ENCODE peak calls at places on chromosomes 1 and 21, in ten cellular contexts. Q, N, F, V, T, M, C, H, D and P are unnamed samples.
A peak's percentile ranks its signal among the peaks of the same experiment; 100 is the strongest.

GRCh38 chr1:212670301-212670700 is 29.3 kb downstream of the BATF3 start:
- DNase-seq in V (no peak), N (no peak), T (no peak), F (no peak), M (no peak), D (no peak), H (no peak), Q (no peak), C (no peak), P (no peak)

GRCh38 chr1:15382601-15383518 is 26.8 kb upstream of the EFHD2 start:
- DNase-seq in H (no peak), T (no peak), M (no peak), N (no peak), D (no peak), Q (no peak), C (no peak), F (no peak), V (no peak), P (no peak)

GRCh38 chr21:42570362-42570761 is 56.7 kb downstream of the SLC37A1 start:
- DNase-seq in M (no peak), H (peak; percentile 39), V (no peak), D (peak; percentile 20), C (peak; percentile 5), F (peak; percentile 11), Q (no peak), T (no peak), N (peak; percentile 0), P (peak; percentile 3)

GRCh38 chr1:156126043-156126700 is 11.7 kb downstream of the LMNA start:
- DNase-seq in C (peak; percentile 96), M (peak; percentile 42), F (peak; percentile 97), D (peak; percentile 88), T (peak; percentile 89), Q (peak; percentile 96), H (peak; percentile 87), N (peak; percentile 82), V (no peak), P (peak; percentile 74)

GRCh38 chr1:91844862-91845528 is 41.0 kb downstream of the TGFBR3 start:
- DNase-seq in F (peak; percentile 65), D (peak; percentile 28), T (peak; percentile 72), M (no peak), Q (peak; percentile 94), N (no peak), V (no peak), C (peak; percentile 87), H (no peak), P (peak; percentile 18)

GRCh38 chr1:12049625-12050024 is 13.5 kb upstream of the TNFRSF8 start:
- DNase-seq in N (no peak), F (no peak), V (no peak), Q (no peak), T (no peak), D (no peak), C (no peak), H (no peak), M (no peak), P (no peak)

GRCh38 chr1:230264342-230264741 is 161.8 kb downstream of the PGBD5 start:
- DNase-seq in F (no peak), T (no peak), M (no peak), Q (no peak), H (no peak), C (peak; percentile 2), D (no peak), V (no peak), N (no peak), P (peak; percentile 4)

GRCh38 chr1:59738152-59738551 is 76.6 kb upstream of the HOOK1 start:
- DNase-seq in C (no peak), Q (peak; percentile 93), F (no peak), D (no peak), T (no peak), H (no peak), M (no peak), V (no peak), N (no peak), P (peak; percentile 24)

GRCh38 chr1:113811353-113811887 is 856 bp downstream of the RSBN1 start:
- DNase-seq in D (peak; percentile 23), T (peak; percentile 28), M (peak; percentile 18), C (no peak), H (peak; percentile 62), F (no peak), Q (peak; percentile 22), V (peak; percentile 9), N (peak; percentile 62), P (peak; percentile 71)

GRCh38 chr1:113809651-113810602 is 2.3 kb downstream of the RSBN1 start:
- DNase-seq in F (no peak), D (no peak), V (no peak), M (no peak), T (peak; percentile 21), Q (peak; percentile 50), H (no peak), C (no peak), N (peak; percentile 54), P (peak; percentile 25)

GRCh38 chr1:113811888-113812660 is at the start of gene RSBN1:
- DNase-seq in F (peak; percentile 99), C (peak; percentile 99), H (peak; percentile 98), N (peak; percentile 99), M (peak; percentile 94), V (peak; percentile 75), D (peak; percentile 100), T (peak; percentile 99), Q (peak; percentile 99), P (peak; percentile 99)

GRCh38 chr1:113812661-113813135 is 422 bp upstream of the RSBN1 start:
- DNase-seq in D (no peak), Q (no peak), F (no peak), C (peak; percentile 27), V (no peak), N (no peak), M (no peak), H (no peak), T (peak; percentile 20), P (no peak)

DNA sequence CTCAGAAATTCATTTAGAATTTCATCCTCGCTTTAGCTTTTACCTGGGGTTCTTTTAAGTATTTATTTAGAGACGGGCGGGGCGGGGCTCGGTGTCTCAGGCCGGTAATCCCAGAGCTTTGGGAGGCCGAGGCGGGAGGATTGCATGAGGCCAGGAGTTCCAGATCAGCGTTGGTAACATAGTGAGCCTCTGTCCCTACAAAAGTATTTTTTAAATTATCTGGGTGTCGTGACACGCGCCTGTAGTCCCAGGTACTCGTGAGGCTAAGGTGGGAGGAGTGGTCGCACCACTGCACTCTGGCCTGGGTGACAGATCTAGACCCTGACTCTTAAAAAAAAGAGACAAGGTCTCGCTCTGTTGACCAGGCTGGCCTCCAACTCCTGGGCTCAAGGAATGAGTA is 942 bp upstream of the RSBN1 start:
- DNase-seq in M (no peak), F (no peak), N (no peak), H (no peak), D (no peak), T (peak; percentile 17), Q (no peak), C (peak; percentile 31), V (no peak), P (no peak)
- TF ChIP-seq POLR2A in M (no peak), F (no peak), N (no peak), H (no peak), D (no peak), T (no peak), Q (no peak), C (no peak), V (no peak), P (no peak)

GRCh38 chr1:89566761-89567174 is 42.1 kb downstream of the LRRC8B start:
- DNase-seq in M (no peak), D (peak; percentile 68), H (no peak), Q (peak; percentile 13), F (peak; percentile 46), C (no peak), N (peak; percentile 14), T (peak; percentile 77), V (no peak), P (peak; percentile 57)
- TF ChIP-seq POLR2A in M (no peak), D (no peak), H (no peak), Q (no peak), F (no peak), C (no peak), N (no peak), T (peak; percentile 71), V (no peak), P (no peak)

GRCh38 chr1:109624215-109625010 is 4.8 kb downstream of the AMPD2 start:
- DNase-seq in H (no peak), T (peak; percentile 7), M (no peak), V (no peak), N (no peak), F (no peak), D (no peak), C (no peak), Q (no peak), P (no peak)

GRCh38 chr1:109626682-109627408 is 7.2 kb downstream of the AMPD2 start:
- DNase-seq in V (no peak), F (no peak), H (no peak), C (no peak), Q (no peak), N (no peak), T (no peak), D (no peak), M (no peak), P (no peak)

GRCh38 chr1:109627692-109628399 is 8.2 kb downstream of the AMPD2 start:
- DNase-seq in T (no peak), C (no peak), D (no peak), N (no peak), M (no peak), H (no peak), V (no peak), F (no peak), Q (no peak), P (no peak)

GRCh38 chr1:109625176-109625575 is 5.5 kb downstream of the AMPD2 start:
- DNase-seq in H (no peak), V (no peak), F (no peak), T (no peak), D (no peak), N (no peak), M (no peak), Q (no peak), C (no peak), P (no peak)

GRCh38 chr1:109625601-109626560 is 6.2 kb downstream of the AMPD2 start:
- DNase-seq in D (no peak), Q (no peak), C (no peak), F (no peak), M (no peak), V (no peak), H (no peak), N (no peak), T (peak; percentile 8), P (no peak)
- TF ChIP-seq POLR2A in D (no peak), Q (no peak), C (no peak), F (no peak), M (no peak), V (no peak), H (no peak), N (no peak), T (no peak), P (no peak)

DNA sequence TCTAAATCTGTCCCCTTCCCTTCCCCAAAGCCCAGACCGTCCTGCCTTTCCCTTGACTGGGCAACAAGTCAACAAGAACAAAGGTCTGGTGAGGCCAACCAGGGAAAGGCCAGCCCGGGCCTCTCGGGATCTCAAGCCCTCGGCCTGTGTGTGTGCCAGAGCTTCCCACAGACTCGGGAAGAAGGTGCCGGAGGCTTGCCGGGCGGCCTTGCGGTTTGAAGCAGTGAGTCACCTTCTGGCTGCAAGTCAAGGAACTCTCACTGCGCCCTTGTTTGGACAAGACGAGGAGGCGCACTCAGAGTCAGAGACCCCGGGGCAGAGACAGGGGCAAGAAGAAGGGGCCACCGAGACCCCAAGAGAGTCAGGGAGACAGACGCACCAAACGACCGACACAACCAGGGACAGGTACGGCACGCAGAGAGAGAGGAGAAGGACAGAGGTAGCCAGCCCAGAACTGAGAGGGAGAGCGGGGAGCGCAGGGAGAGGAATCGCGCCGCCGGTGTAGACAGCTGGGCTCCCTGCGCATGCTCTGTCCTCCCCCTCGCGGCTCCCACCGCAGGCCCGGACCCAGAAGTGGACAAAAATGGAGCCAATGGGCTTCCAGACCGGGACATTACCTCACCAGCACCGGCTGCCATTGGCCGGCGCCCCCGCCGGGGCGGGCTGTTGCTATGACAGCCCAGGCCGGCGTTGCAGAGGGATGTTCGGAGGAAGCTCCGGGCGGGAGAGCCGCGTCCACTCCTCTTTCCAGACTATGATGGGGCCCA is 66.6 kb upstream of the LAPTM5 start:
- DNase-seq in H (peak; percentile 98), N (peak; percentile 91), T (peak; percentile 98), F (peak; percentile 97), M (peak; percentile 52), Q (peak; percentile 100), C (peak; percentile 98), D (peak; percentile 97), V (peak; percentile 98), P (peak; percentile 94)
- TF ChIP-seq POLR2A in H (peak; percentile 80), N (peak; percentile 76), T (peak; percentile 97), F (peak; percentile 78), M (peak; percentile 67), Q (peak; percentile 68), C (peak; percentile 98), D (peak; percentile 71), V (no peak), P (peak; percentile 57)